ENCODE peak calls at places on chromosomes 4 and X, in nine cellular contexts. J, N, Z, I, H, G, T, X and S are unnamed samples.
A peak's percentile ranks its signal among the peaks of the same experiment; 100 is the strongest.

GRCh38 chr4:153267013-153267412 is 62.8 kb downstream of the TRIM2 start:
- DNase-seq in J (peak; percentile 55), N (peak; percentile 88), Z (no peak), I (no peak), H (no peak), G (no peak), T (no peak), X (peak; percentile 32), S (peak; percentile 33)

GRCh38 chr4:145299380-145300076 is 119.1 kb upstream of the OTUD4 start:
- DNase-seq in J (peak; percentile 58), N (peak; percentile 82), Z (no peak), I (no peak), H (no peak), G (no peak), T (no peak), X (peak; percentile 25), S (peak; percentile 31)

GRCh38 chrX:131677655-131678628 is 134.1 kb downstream of the OR13H1 start:
- DNase-seq in J (peak; percentile 47), N (peak; percentile 19), Z (peak; percentile 19), I (no peak), H (peak; percentile 29), G (no peak), T (peak; percentile 16), X (peak; percentile 53), S (peak; percentile 17)

GRCh38 chr4:123890889-123891288 is 494.3 kb downstream of the SPRY1 start:
- DNase-seq in J (no peak), N (no peak), Z (no peak), I (no peak), H (no peak), G (no peak), T (no peak), X (no peak), S (no peak)

GRCh38 chrX:23554304-23554703 is 113.0 kb upstream of the PRDX4 start:
- DNase-seq in J (peak; percentile 46), N (peak; percentile 54), Z (peak; percentile 9), I (peak; percentile 40), H (no peak), G (no peak), T (no peak), X (peak; percentile 64), S (peak; percentile 64)

GRCh38 chrX:66045894-66046293 is 6.0 kb upstream of the VSIG4 start:
- DNase-seq in J (no peak), N (no peak), Z (no peak), I (no peak), H (no peak), G (no peak), T (no peak), X (no peak), S (no peak)

GRCh38 chr4:98482847-98483806 is 175.3 kb downstream of the TSPAN5 start:
- DNase-seq in J (peak; percentile 60), N (peak; percentile 63), Z (no peak), I (no peak), H (no peak), G (no peak), T (no peak), X (peak; percentile 57), S (peak; percentile 23)

GRCh38 chrX:38803286-38803608 is 2.0 kb downstream of the MID1IP1 start:
- DNase-seq in J (no peak), N (peak; percentile 10), Z (no peak), I (peak; percentile 27), H (no peak), G (no peak), T (no peak), X (no peak), S (no peak)

GRCh38 chrX:68868316-68868715 is 39.5 kb downstream of the EFNB1 start:
- DNase-seq in J (peak; percentile 15), N (peak; percentile 3), Z (no peak), I (no peak), H (no peak), G (no peak), T (no peak), X (no peak), S (no peak)

GRCh38 chrX:3609800-3610199 is 103.6 kb downstream of the PRKX start:
- DNase-seq in J (peak; percentile 83), N (peak; percentile 91), Z (no peak), I (no peak), H (no peak), G (no peak), T (no peak), X (no peak), S (peak; percentile 55)

GRCh38 chr4:121164291-121164690 is at the start of gene TNIP3:
- DNase-seq in J (peak; percentile 43), N (peak; percentile 81), Z (no peak), I (no peak), H (no peak), G (no peak), T (no peak), X (peak; percentile 80), S (peak; percentile 90)

GRCh38 chrX:118734909-118735308 is 7.5 kb downstream of the IL13RA1 start:
- DNase-seq in J (no peak), N (no peak), Z (no peak), I (no peak), H (no peak), G (no peak), T (no peak), X (no peak), S (no peak)

GRCh38 chr4:154719087-154719486 is 24.7 kb upstream of the LRAT start:
- DNase-seq in J (peak; percentile 1), N (peak; percentile 79), Z (no peak), I (no peak), H (no peak), G (no peak), T (no peak), X (no peak), S (peak; percentile 53)

GRCh38 chr4:60013458-60013857 is 1186.7 kb upstream of the ADGRL3 start:
- DNase-seq in J (no peak), N (no peak), Z (no peak), I (no peak), H (no peak), G (no peak), T (no peak), X (no peak), S (no peak)

GRCh38 chr4:103996059-103996458 is 276.3 kb upstream of the TACR3 start:
- DNase-seq in J (peak; percentile 6), N (peak; percentile 1), Z (peak; percentile 35), I (no peak), H (no peak), G (no peak), T (no peak), X (no peak), S (peak; percentile 11)

GRCh38 chr4:66853845-66854244 is 691.5 kb downstream of the CENPC start:
- DNase-seq in J (no peak), N (no peak), Z (no peak), I (no peak), H (no peak), G (no peak), T (no peak), X (no peak), S (no peak)

GRCh38 chrX:1322393-1322792 is 14.2 kb upstream of the IL3RA start:
- DNase-seq in J (peak; percentile 45), N (no peak), Z (no peak), I (no peak), H (no peak), G (no peak), T (no peak), X (no peak), S (no peak)

GRCh38 chr4:172997851-172998250 is 170.8 kb upstream of the GALNT7 start:
- DNase-seq in J (no peak), N (no peak), Z (no peak), I (no peak), H (no peak), G (no peak), T (no peak), X (no peak), S (no peak)

GRCh38 chr4:41734366-41734765 is 14.2 kb downstream of the PHOX2B start:
- DNase-seq in J (peak; percentile 92), N (no peak), Z (no peak), I (no peak), H (no peak), G (no peak), T (no peak), X (no peak), S (no peak)

GRCh38 chr4:122364700-122365404 is 14.0 kb upstream of the ADAD1 start:
- DNase-seq in J (no peak), N (no peak), Z (no peak), I (no peak), H (no peak), G (no peak), T (no peak), X (no peak), S (no peak)

GRCh38 chr4:15689540-15689939 is 7.9 kb downstream of the FAM200B start:
- DNase-seq in J (peak; percentile 27), N (peak; percentile 62), Z (no peak), I (no peak), H (no peak), G (no peak), T (no peak), X (no peak), S (peak; percentile 43)

GRCh38 chrX:153642313-153642654 is 4.7 kb upstream of the DUSP9 start:
- DNase-seq in J (no peak), N (no peak), Z (no peak), I (no peak), H (no peak), G (no peak), T (no peak), X (no peak), S (no peak)

GRCh38 chr4:174375422-174375821 is 91.7 kb downstream of the CEP44 start:
- DNase-seq in J (peak; percentile 7), N (no peak), Z (no peak), I (no peak), H (no peak), G (no peak), T (no peak), X (no peak), S (no peak)

GRCh38 chrX:1531106-1531890 is 5.7 kb downstream of the P2RY8 start:
- DNase-seq in J (no peak), N (no peak), Z (no peak), I (no peak), H (peak; percentile 5), G (no peak), T (no peak), X (no peak), S (no peak)

GRCh38 chr4:5165419-5166369 is 114.4 kb downstream of the STK32B start:
- DNase-seq in J (peak; percentile 90), N (peak; percentile 42), Z (no peak), I (no peak), H (no peak), G (no peak), T (no peak), X (peak; percentile 78), S (peak; percentile 42)